ENCODE peak calls at places on chromosome 7, in eight cellular contexts. X is stimulated activated CD8-positive, alpha-beta memory T cell treated with anti-CD3 and anti-CD28 coated beads, Interleukin-12 subunit alpha, Interleukin-12 subunit beta, amount 100 ng/mL, for 1 hour; B is nephron progenitor cell; M is NCI-H1417; P is anterior cingulate cortex; J is mucosa of gallbladder; R is stimulated activated naive B cell treated with anti-CD40 and anti-IgM and Interleukin-4, amounts not matched to agents 10 μg/mL and 1 μg/mL and 100 μg/mL, for 72 hours; O is NCI-H1694 treated with DMSO at 0.1 percent for 48 hours. D is an unnamed sample.

GRCh38 chr7:107471292-107472070 is 1.6 kb downstream of the GPR22 start:
- DNase-seq in J (no peak), X (no peak), R (no peak), O (no peak), P (no peak), M (no peak), B (no peak), D (no peak)

GRCh38 chr7:96952974-96953391 is 52.4 kb upstream of the DLX6 start:
- DNase-seq in P (no peak), M (no peak), B (no peak), X (no peak), O (no peak), R (no peak), J (no peak), D (no peak)

GRCh38 chr7:299169-299568 is 9.2 kb downstream of the FOXL3 start:
- DNase-seq in P (no peak), X (no peak), O (no peak), J (no peak), B (no peak), M (no peak), R (no peak), D (no peak)

GRCh38 chr7:16428672-16429071 is 7.3 kb upstream of the CRPPA start:
- DNase-seq in B (no peak), M (no peak), J (peak), X (no peak), R (no peak), O (no peak), P (no peak), D (no peak)

GRCh38 chr7:140213684-140214074 is 36.9 kb upstream of the KDM7A start:
- DNase-seq in M (no peak), O (no peak), P (no peak), R (no peak), J (no peak), B (no peak), X (no peak), D (no peak)

GRCh38 chr7:123011766-123012369 is 16.4 kb upstream of the TAS2R16 start:
- DNase-seq in X (no peak), R (no peak), M (no peak), P (no peak), O (no peak), J (no peak), B (no peak), D (no peak)

GRCh38 chr7:41879113-41879385 is 176.2 kb upstream of the INHBA start:
- DNase-seq in O (no peak), J (no peak), R (no peak), X (no peak), B (no peak), P (no peak), M (no peak), D (no peak)

GRCh38 chr7:47516985-47517590 is 64.8 kb downstream of the TNS3 start:
- DNase-seq in X (no peak), P (no peak), O (no peak), M (no peak), R (no peak), B (no peak), J (no peak), D (no peak)

GRCh38 chr7:74217455-74218342 is 7.9 kb downstream of the LAT2 start:
- DNase-seq in R (peak), O (peak), X (no peak), P (no peak), M (no peak), J (no peak), B (no peak), D (no peak)

GRCh38 chr7:36305226-36305625 is 84.4 kb upstream of the ANLN start:
- DNase-seq in O (no peak), M (no peak), J (no peak), P (no peak), R (no peak), X (no peak), B (no peak), D (peak)

GRCh38 chr7:135527025-135527424 is 17.1 kb upstream of the CNOT4 start:
- DNase-seq in X (no peak), R (no peak), M (no peak), P (no peak), O (no peak), J (no peak), B (no peak), D (no peak)

GRCh38 chr7:149199234-149199990 is 4.1 kb downstream of the ZNF282 start:
- DNase-seq in M (no peak), R (no peak), J (no peak), B (no peak), O (no peak), X (no peak), P (no peak), D (no peak)

GRCh38 chr7:158814637-158815036 is 14.7 kb downstream of the ESYT2 start:
- DNase-seq in P (no peak), B (no peak), J (no peak), R (no peak), X (no peak), M (no peak), O (no peak), D (no peak)

GRCh38 chr7:156703773-156704482 is 63.4 kb downstream of the RNF32 start:
- DNase-seq in J (no peak), R (no peak), O (no peak), P (no peak), X (no peak), B (no peak), M (no peak), D (no peak)

GRCh38 chr7:22411977-22412693 is 55.2 kb upstream of the RAPGEF5 start:
- DNase-seq in J (no peak), B (no peak), X (no peak), P (no peak), R (no peak), M (no peak), O (no peak), D (no peak)

GRCh38 chr7:3154881-3155494 is 111.3 kb upstream of the CARD11 start:
- DNase-seq in M (peak), R (peak), X (peak), B (peak), P (no peak), J (peak), O (peak), D (peak)

GRCh38 chr7:64874114-64874513 is 29.0 kb upstream of the ZNF273 start:
- DNase-seq in P (no peak), B (no peak), J (no peak), M (no peak), X (no peak), R (no peak), O (no peak), D (no peak)

GRCh38 chr7:95796617-95797016 is 24.3 kb downstream of the DYNC1I1 start:
- DNase-seq in M (no peak), X (no peak), P (no peak), R (no peak), J (no peak), B (no peak), O (no peak), D (no peak)

GRCh38 chr7:132423594-132424200 is 152.6 kb downstream of the PLXNA4 start:
- DNase-seq in O (no peak), B (no peak), X (no peak), J (no peak), P (no peak), R (no peak), M (no peak), D (no peak)

GRCh38 chr7:53743697-53744096 is 708.3 kb downstream of the POM121L12 start:
- DNase-seq in B (peak), J (no peak), R (no peak), M (no peak), X (no peak), P (no peak), O (no peak), D (no peak)

GRCh38 chr7:100177040-100178001 is at the start of the genes GPC2 and STAG3:
- DNase-seq in O (peak), M (peak), B (peak), R (peak), P (peak), X (peak), J (peak), D (peak)

GRCh38 chr7:100687740-100688592 is 6.1 kb downstream of the GIGYF1 start:
- DNase-seq in O (no peak), J (no peak), B (no peak), X (no peak), M (no peak), R (no peak), P (no peak), D (peak)

GRCh38 chr7:96321041-96321669 is 743 bp downstream of the SLC25A13 start:
- DNase-seq in X (peak), R (no peak), J (peak), O (peak), M (peak), B (peak), P (peak), D (peak)

GRCh38 chr7:1895664-1896515 is 225.8 kb downstream of the ELFN1 start:
- DNase-seq in R (no peak), J (no peak), X (no peak), B (no peak), P (no peak), O (no peak), M (no peak), D (no peak)

GRCh38 chr7:51340029-51340838 is 23.6 kb upstream of the COBL start:
- DNase-seq in J (peak), B (no peak), P (no peak), R (no peak), X (no peak), M (no peak), O (no peak), D (no peak)

GRCh38 chr7:50531928-50532327 is 33.3 kb downstream of the DDC start:
- DNase-seq in B (peak), O (no peak), P (no peak), J (no peak), R (no peak), X (no peak), M (peak), D (peak)

GRCh38 chr7:5426226-5426475 is 2.5 kb upstream of the TNRC18 start:
- DNase-seq in R (no peak), P (no peak), X (no peak), O (peak), J (no peak), B (peak), M (no peak), D (no peak)

GRCh38 chr7:70795948-70796347 is 336.0 kb upstream of the GALNT17 start:
- DNase-seq in B (no peak), P (no peak), M (no peak), X (no peak), J (no peak), O (no peak), R (no peak), D (no peak)

GRCh38 chr7:25148772-25149575 is 23.9 kb upstream of the CYCS start:
- DNase-seq in R (no peak), J (no peak), X (no peak), B (no peak), P (no peak), O (no peak), M (no peak), D (no peak)

GRCh38 chr7:101466871-101467270 is 104.2 kb downstream of the COL26A1 start:
- DNase-seq in X (no peak), R (no peak), P (no peak), J (no peak), M (no peak), B (no peak), O (no peak), D (no peak)

GRCh38 chr7:152430857-152431256 is 4.9 kb downstream of the KMT2C start:
- DNase-seq in X (no peak), P (no peak), O (no peak), M (no peak), B (no peak), R (no peak), J (no peak), D (no peak)

GRCh38 chr7:14432936-14433335 is 443.5 kb upstream of the ETV1 start:
- DNase-seq in J (no peak), M (no peak), P (no peak), X (no peak), B (no peak), R (no peak), O (no peak), D (no peak)

GRCh38 chr7:151342102-151342646 is 562 bp downstream of the NUB1 start:
- DNase-seq in R (no peak), J (no peak), M (no peak), X (no peak), B (no peak), P (no peak), O (no peak), D (no peak)

GRCh38 chr7:159091041-159091440 is 53.6 kb downstream of the VIPR2 start:
- DNase-seq in X (no peak), R (no peak), P (no peak), J (no peak), M (no peak), B (no peak), O (no peak), D (no peak)

GRCh38 chr7:1514993-1515392 is 10.8 kb upstream of the INTS1 start:
- DNase-seq in J (no peak), B (no peak), P (no peak), O (no peak), M (no peak), X (no peak), R (no peak), D (no peak)